ENCODE peak calls at places on chromosomes 5 and 9, in ten cellular contexts. One of them, this sample, is unnamed.

GRCh38 chr9:34651286-34651685 is 699 bp upstream of the IL11RA start:
- DNase-seq in endothelial cell of umbilical vein: peak; percentile 20
- DNase-seq in IMR-90: peak; percentile 54
- DNase-seq in GM12878: no peak
- DNase-seq in sigmoid colon: peak; percentile 81
- DNase-seq in HepG2: no peak
- DNase-seq in stomach: peak; percentile 71
- DNase-seq in Peyer's patch: no peak
- DNase-seq in heart left ventricle: no peak
- DNase-seq in body of pancreas: peak; percentile 66
- DNase-seq in this sample: no peak

GRCh38 chr5:99005506-99005905 is 76.7 kb upstream of the CHD1 start:
- DNase-seq in stomach: no peak
- DNase-seq in HepG2: no peak
- DNase-seq in sigmoid colon: no peak
- DNase-seq in Peyer's patch: no peak
- DNase-seq in IMR-90: no peak
- DNase-seq in body of pancreas: no peak
- DNase-seq in endothelial cell of umbilical vein: no peak
- DNase-seq in heart left ventricle: no peak
- DNase-seq in GM12878: no peak
- DNase-seq in this sample: no peak

GRCh38 chr5:51378778-51379652 is 4.2 kb upstream of the ISL1 start:
- DNase-seq in heart left ventricle: no peak
- DNase-seq in IMR-90: no peak
- DNase-seq in Peyer's patch: no peak
- DNase-seq in GM12878: no peak
- DNase-seq in HepG2: no peak
- DNase-seq in sigmoid colon: no peak
- DNase-seq in body of pancreas: peak; percentile 39
- DNase-seq in stomach: no peak
- DNase-seq in endothelial cell of umbilical vein: peak; percentile 14
- DNase-seq in this sample: no peak

GRCh38 chr5:137566780-137567179 is 67.7 kb upstream of the SPOCK1 start:
- DNase-seq in IMR-90: no peak
- DNase-seq in Peyer's patch: no peak
- DNase-seq in stomach: no peak
- DNase-seq in GM12878: no peak
- DNase-seq in body of pancreas: no peak
- DNase-seq in sigmoid colon: no peak
- DNase-seq in heart left ventricle: no peak
- DNase-seq in HepG2: no peak
- DNase-seq in endothelial cell of umbilical vein: no peak
- DNase-seq in this sample: no peak

GRCh38 chr5:132064738-132065331 is 4.4 kb downstream of the IL3 start:
- DNase-seq in GM12878: peak; percentile 45
- DNase-seq in endothelial cell of umbilical vein: peak; percentile 78
- DNase-seq in IMR-90: peak; percentile 70
- DNase-seq in body of pancreas: peak; percentile 76
- DNase-seq in heart left ventricle: peak; percentile 76
- DNase-seq in sigmoid colon: peak; percentile 70
- DNase-seq in stomach: peak; percentile 74
- DNase-seq in Peyer's patch: peak; percentile 92
- DNase-seq in HepG2: peak; percentile 52
- DNase-seq in this sample: no peak

GRCh38 chr5:36079200-36079761 is 12.6 kb upstream of the UGT3A2 start:
- DNase-seq in stomach: no peak
- DNase-seq in Peyer's patch: no peak
- DNase-seq in sigmoid colon: no peak
- DNase-seq in HepG2: peak; percentile 55
- DNase-seq in body of pancreas: peak; percentile 33
- DNase-seq in GM12878: peak; percentile 11
- DNase-seq in IMR-90: peak; percentile 44
- DNase-seq in heart left ventricle: no peak
- DNase-seq in endothelial cell of umbilical vein: peak; percentile 62
- DNase-seq in this sample: no peak

GRCh38 chr5:133429046-133429445 is 183.3 kb downstream of the FSTL4 start:
- DNase-seq in body of pancreas: no peak
- DNase-seq in stomach: no peak
- DNase-seq in GM12878: no peak
- DNase-seq in heart left ventricle: no peak
- DNase-seq in sigmoid colon: no peak
- DNase-seq in IMR-90: no peak
- DNase-seq in HepG2: no peak
- DNase-seq in endothelial cell of umbilical vein: no peak
- DNase-seq in Peyer's patch: no peak
- DNase-seq in this sample: no peak

GRCh38 chr5:42676362-42676761 is 80.3 kb upstream of the CCDC152 start:
- DNase-seq in Peyer's patch: no peak
- DNase-seq in IMR-90: no peak
- DNase-seq in GM12878: no peak
- DNase-seq in body of pancreas: no peak
- DNase-seq in HepG2: no peak
- DNase-seq in sigmoid colon: no peak
- DNase-seq in heart left ventricle: no peak
- DNase-seq in stomach: no peak
- DNase-seq in endothelial cell of umbilical vein: no peak
- DNase-seq in this sample: no peak

GRCh38 chr9:128409998-128410397 is 10.7 kb upstream of the CERCAM start:
- DNase-seq in body of pancreas: no peak
- DNase-seq in endothelial cell of umbilical vein: no peak
- DNase-seq in Peyer's patch: no peak
- DNase-seq in HepG2: peak; percentile 24
- DNase-seq in IMR-90: no peak
- DNase-seq in GM12878: no peak
- DNase-seq in stomach: no peak
- DNase-seq in heart left ventricle: no peak
- DNase-seq in sigmoid colon: no peak
- DNase-seq in this sample: no peak

GRCh38 chr9:108182950-108183381 is 672.8 kb downstream of the ACTL7B start:
- DNase-seq in endothelial cell of umbilical vein: peak; percentile 19
- DNase-seq in HepG2: no peak
- DNase-seq in heart left ventricle: no peak
- DNase-seq in sigmoid colon: no peak
- DNase-seq in Peyer's patch: no peak
- DNase-seq in IMR-90: peak; percentile 55
- DNase-seq in body of pancreas: no peak
- DNase-seq in stomach: no peak
- DNase-seq in GM12878: peak; percentile 40
- DNase-seq in this sample: no peak

GRCh38 chr5:4647955-4648354 is 492.2 kb upstream of the ADAMTS16 start:
- DNase-seq in HepG2: no peak
- DNase-seq in body of pancreas: no peak
- DNase-seq in stomach: no peak
- DNase-seq in heart left ventricle: no peak
- DNase-seq in endothelial cell of umbilical vein: no peak
- DNase-seq in GM12878: no peak
- DNase-seq in sigmoid colon: no peak
- DNase-seq in IMR-90: no peak
- DNase-seq in Peyer's patch: no peak
- DNase-seq in this sample: no peak

GRCh38 chr5:122874179-122874875 is 28.9 kb downstream of the SNX24 start:
- DNase-seq in heart left ventricle: no peak
- DNase-seq in body of pancreas: no peak
- DNase-seq in sigmoid colon: no peak
- DNase-seq in Peyer's patch: no peak
- DNase-seq in stomach: no peak
- DNase-seq in endothelial cell of umbilical vein: peak; percentile 32
- DNase-seq in IMR-90: peak; percentile 21
- DNase-seq in HepG2: no peak
- DNase-seq in GM12878: no peak
- DNase-seq in this sample: no peak

DNA sequence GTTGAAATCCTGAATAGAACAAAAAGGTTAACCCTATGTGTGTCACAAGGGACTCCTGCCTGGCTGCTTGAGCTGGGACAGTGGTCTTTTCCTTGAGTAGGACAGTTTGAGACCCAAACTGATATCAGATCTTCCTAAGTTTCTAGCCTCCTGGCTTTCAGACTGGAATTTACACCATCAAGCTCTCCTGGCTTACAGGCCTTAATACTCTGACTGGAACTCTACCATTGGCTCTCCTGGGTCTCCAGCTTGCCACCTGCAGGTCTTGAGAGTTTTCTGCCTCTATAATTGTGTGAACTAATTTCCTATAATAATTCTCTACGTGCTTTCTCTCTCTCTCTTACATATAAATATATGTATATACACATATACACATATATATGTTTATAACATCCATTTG is 112.5 kb downstream of the PRR16 start:
- DNase-seq in body of pancreas: no peak
- DNase-seq in IMR-90: no peak
- DNase-seq in HepG2: no peak
- DNase-seq in stomach: no peak
- DNase-seq in heart left ventricle: no peak
- DNase-seq in sigmoid colon: no peak
- DNase-seq in Peyer's patch: no peak
- DNase-seq in GM12878: no peak
- DNase-seq in endothelial cell of umbilical vein: no peak
- DNase-seq in this sample: no peak
- H3K36me3 ChIP-seq in body of pancreas: no peaks in the 10 kb centered on the region
- H3K36me3 ChIP-seq in IMR-90: no peaks in the 10 kb centered on the region
- H3K36me3 ChIP-seq in HepG2: no peaks in the 10 kb centered on the region
- H3K36me3 ChIP-seq in stomach: no peaks in the 10 kb centered on the region
- H3K36me3 ChIP-seq in heart left ventricle: no peaks in the 10 kb centered on the region
- H3K36me3 ChIP-seq in sigmoid colon: no peaks in the 10 kb centered on the region
- H3K36me3 ChIP-seq in Peyer's patch: no peaks in the 10 kb centered on the region
- H3K36me3 ChIP-seq in GM12878: no peaks in the 10 kb centered on the region
- H3K36me3 ChIP-seq in endothelial cell of umbilical vein: no peaks in the 10 kb centered on the region
- H3K36me3 ChIP-seq in this sample: no peaks in the 10 kb centered on the region

DNA sequence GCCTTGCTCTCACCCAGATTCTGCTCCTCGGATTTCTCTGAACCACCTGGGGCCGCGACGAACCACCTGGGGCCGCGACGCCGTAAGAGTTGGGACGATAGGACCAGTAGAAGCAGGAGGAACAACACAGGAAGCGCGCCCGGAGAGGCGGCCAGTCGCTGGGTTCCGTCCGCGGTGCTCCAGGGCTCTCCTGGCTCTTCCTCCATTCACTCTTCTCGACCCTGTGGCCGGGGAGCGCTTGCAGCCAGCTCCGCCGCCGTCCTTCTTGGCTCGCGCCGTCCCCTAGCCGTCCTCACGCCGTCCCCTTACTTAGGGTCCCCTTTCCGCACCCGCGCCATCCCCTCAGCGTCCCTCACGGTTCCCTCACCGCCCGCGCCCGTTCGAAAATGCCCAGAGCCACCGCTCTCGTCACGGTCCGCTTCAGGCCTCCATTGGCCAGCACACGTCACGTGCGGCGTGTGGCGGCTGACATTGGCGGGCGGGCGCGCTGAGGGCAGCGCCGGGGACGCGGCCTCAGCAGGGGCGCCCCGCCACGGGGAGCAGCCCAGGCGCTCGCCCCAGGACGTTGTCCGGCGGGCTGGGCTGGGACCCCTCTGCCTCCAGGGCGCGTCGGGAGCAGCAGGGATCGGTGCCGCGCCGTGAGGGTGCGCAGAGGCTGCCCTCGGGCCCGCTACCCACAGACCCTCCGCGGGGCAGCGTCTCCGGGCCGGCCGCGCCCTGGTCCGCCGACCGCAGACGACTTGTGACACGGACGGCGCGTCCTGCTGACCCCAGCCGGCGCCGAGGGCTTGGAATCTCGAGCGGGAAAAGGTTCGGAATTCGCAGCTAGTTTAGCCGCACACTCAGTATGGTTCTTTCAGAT is 53.7 kb upstream of the PTPDC1 start:
- DNase-seq in body of pancreas: peak; percentile 87
- DNase-seq in stomach: peak; percentile 87
- DNase-seq in GM12878: peak; percentile 26
- DNase-seq in IMR-90: peak; percentile 79
- DNase-seq in Peyer's patch: peak; percentile 92
- DNase-seq in heart left ventricle: peak; percentile 93
- DNase-seq in sigmoid colon: peak; percentile 92
- DNase-seq in endothelial cell of umbilical vein: peak; percentile 88
- DNase-seq in HepG2: peak; percentile 77
- DNase-seq in this sample: no peak
- TF ChIP-seq POLR2A in body of pancreas: peak; percentile 64
- TF ChIP-seq POLR2A in stomach: peak; percentile 24
- TF ChIP-seq POLR2A in GM12878: peak; percentile 95
- TF ChIP-seq POLR2A in IMR-90: peak; percentile 40
- TF ChIP-seq POLR2A in Peyer's patch: peak; percentile 71
- TF ChIP-seq POLR2A in heart left ventricle: peak; percentile 94
- TF ChIP-seq POLR2A in sigmoid colon: no peak
- TF ChIP-seq POLR2A in endothelial cell of umbilical vein: peak; percentile 58
- TF ChIP-seq POLR2A in HepG2: peak; percentile 92
- TF ChIP-seq POLR2A in this sample: peak; percentile 77

GRCh38 chr5:151184316-151185042 is 26.9 kb upstream of the ANXA6 start:
- DNase-seq in IMR-90: no peak
- DNase-seq in stomach: no peak
- DNase-seq in heart left ventricle: no peak
- DNase-seq in sigmoid colon: no peak
- DNase-seq in endothelial cell of umbilical vein: no peak
- DNase-seq in body of pancreas: no peak
- DNase-seq in HepG2: no peak
- DNase-seq in GM12878: no peak
- DNase-seq in Peyer's patch: no peak
- DNase-seq in this sample: no peak

GRCh38 chr5:151182501-151182900 is 24.9 kb upstream of the ANXA6 start:
- DNase-seq in heart left ventricle: no peak
- DNase-seq in IMR-90: no peak
- DNase-seq in GM12878: no peak
- DNase-seq in Peyer's patch: no peak
- DNase-seq in HepG2: no peak
- DNase-seq in sigmoid colon: no peak
- DNase-seq in stomach: no peak
- DNase-seq in endothelial cell of umbilical vein: no peak
- DNase-seq in body of pancreas: no peak
- DNase-seq in this sample: no peak

GRCh38 chr5:151183451-151184245 is 26.1 kb upstream of the ANXA6 start:
- DNase-seq in sigmoid colon: no peak
- DNase-seq in IMR-90: peak; percentile 19
- DNase-seq in HepG2: no peak
- DNase-seq in heart left ventricle: no peak
- DNase-seq in stomach: no peak
- DNase-seq in GM12878: no peak
- DNase-seq in Peyer's patch: no peak
- DNase-seq in endothelial cell of umbilical vein: peak; percentile 54
- DNase-seq in body of pancreas: no peak
- DNase-seq in this sample: no peak

GRCh38 chr5:151181818-151182217 is 24.2 kb upstream of the ANXA6 start:
- DNase-seq in GM12878: no peak
- DNase-seq in body of pancreas: no peak
- DNase-seq in Peyer's patch: no peak
- DNase-seq in stomach: no peak
- DNase-seq in sigmoid colon: no peak
- DNase-seq in IMR-90: no peak
- DNase-seq in HepG2: no peak
- DNase-seq in endothelial cell of umbilical vein: no peak
- DNase-seq in heart left ventricle: no peak
- DNase-seq in this sample: no peak

GRCh38 chr5:151182976-151183375 is 25.4 kb upstream of the ANXA6 start:
- DNase-seq in GM12878: no peak
- DNase-seq in IMR-90: no peak
- DNase-seq in Peyer's patch: no peak
- DNase-seq in sigmoid colon: no peak
- DNase-seq in body of pancreas: no peak
- DNase-seq in stomach: no peak
- DNase-seq in endothelial cell of umbilical vein: no peak
- DNase-seq in HepG2: no peak
- DNase-seq in heart left ventricle: no peak
- DNase-seq in this sample: no peak
- H3K4me1 ChIP-seq in GM12878: no peaks in the 10 kb centered on the region
- H3K4me1 ChIP-seq in IMR-90: peaks cover 2% of the 10 kb centered on the region
- H3K4me1 ChIP-seq in Peyer's patch: no peaks in the 10 kb centered on the region
- H3K4me1 ChIP-seq in sigmoid colon: no peaks in the 10 kb centered on the region
- H3K4me1 ChIP-seq in body of pancreas: no peaks in the 10 kb centered on the region
- H3K4me1 ChIP-seq in stomach: no peaks in the 10 kb centered on the region
- H3K4me1 ChIP-seq in endothelial cell of umbilical vein: no peaks in the 10 kb centered on the region
- H3K4me1 ChIP-seq in HepG2: no peaks in the 10 kb centered on the region
- H3K4me1 ChIP-seq in heart left ventricle: no peaks in the 10 kb centered on the region
- H3K4me1 ChIP-seq in this sample: no peaks in the 10 kb centered on the region

GRCh38 chr9:126399251-126399650 is 72.6 kb downstream of the MVB12B start:
- DNase-seq in endothelial cell of umbilical vein: no peak
- DNase-seq in stomach: no peak
- DNase-seq in HepG2: no peak
- DNase-seq in IMR-90: peak; percentile 35
- DNase-seq in body of pancreas: no peak
- DNase-seq in sigmoid colon: no peak
- DNase-seq in GM12878: no peak
- DNase-seq in Peyer's patch: no peak
- DNase-seq in heart left ventricle: no peak
- DNase-seq in this sample: no peak
- H3K36me3 ChIP-seq in endothelial cell of umbilical vein: no peaks in the 10 kb centered on the region
- H3K36me3 ChIP-seq in stomach: peaks cover 85% of the 10 kb centered on the region
- H3K36me3 ChIP-seq in HepG2: peaks cover 81% of the 10 kb centered on the region
- H3K36me3 ChIP-seq in IMR-90: peaks cover 1% of the 10 kb centered on the region
- H3K36me3 ChIP-seq in body of pancreas: no peaks in the 10 kb centered on the region
- H3K36me3 ChIP-seq in sigmoid colon: peaks cover 4% of the 10 kb centered on the region
- H3K36me3 ChIP-seq in GM12878: no peaks in the 10 kb centered on the region
- H3K36me3 ChIP-seq in Peyer's patch: no peaks in the 10 kb centered on the region
- H3K36me3 ChIP-seq in heart left ventricle: no peaks in the 10 kb centered on the region
- H3K36me3 ChIP-seq in this sample: no peaks in the 10 kb centered on the region

This sample was measured in esophagus squamous epithelium.